ENCODE peak calls at places on chromosome X, in seven cellular contexts. One of them, this sample, is unnamed.
A peak's percentile ranks its signal among the peaks of the same experiment; 100 is the strongest.

GRCh38 chrX:11341274-11342256 is 48.4 kb downstream of the AMELX start:
- DNase-seq in CD4-positive, CD25-positive, alpha-beta regulatory T cell: no peak
- DNase-seq in colonic mucosa: peak; percentile 30
- DNase-seq in MM.1S: no peak
- DNase-seq in GM06990: peak; percentile 38
- DNase-seq in A673: peak; percentile 49
- DNase-seq in CD8-positive, alpha-beta memory T cell: no peak
- DNase-seq in this sample: peak; percentile 64

GRCh38 chrX:41732260-41732659 is 8.3 kb downstream of the GPR82 start:
- DNase-seq in colonic mucosa: no peak
- DNase-seq in CD4-positive, CD25-positive, alpha-beta regulatory T cell: no peak
- DNase-seq in CD8-positive, alpha-beta memory T cell: no peak
- DNase-seq in A673: no peak
- DNase-seq in MM.1S: no peak
- DNase-seq in GM06990: no peak
- DNase-seq in this sample: no peak

GRCh38 chrX:115939636-115940160 is 230.8 kb upstream of the AGTR2 start:
- DNase-seq in CD8-positive, alpha-beta memory T cell: no peak
- DNase-seq in A673: no peak
- DNase-seq in CD4-positive, CD25-positive, alpha-beta regulatory T cell: no peak
- DNase-seq in GM06990: peak; percentile 50
- DNase-seq in MM.1S: no peak
- DNase-seq in colonic mucosa: no peak
- DNase-seq in this sample: no peak

GRCh38 chrX:55490121-55490520 is 473 bp upstream of the USP51 start:
- DNase-seq in CD4-positive, CD25-positive, alpha-beta regulatory T cell: no peak
- DNase-seq in GM06990: no peak
- DNase-seq in CD8-positive, alpha-beta memory T cell: no peak
- DNase-seq in MM.1S: no peak
- DNase-seq in A673: no peak
- DNase-seq in colonic mucosa: no peak
- DNase-seq in this sample: no peak

GRCh38 chrX:115311139-115311538 is 21.6 kb downstream of the LUZP4 start:
- DNase-seq in GM06990: no peak
- DNase-seq in MM.1S: no peak
- DNase-seq in CD8-positive, alpha-beta memory T cell: no peak
- DNase-seq in colonic mucosa: no peak
- DNase-seq in A673: no peak
- DNase-seq in CD4-positive, CD25-positive, alpha-beta regulatory T cell: no peak
- DNase-seq in this sample: no peak

GRCh38 chrX:48927736-48928382 is 9.0 kb upstream of the PIM2 start:
- DNase-seq in GM06990: no peak
- DNase-seq in CD4-positive, CD25-positive, alpha-beta regulatory T cell: no peak
- DNase-seq in colonic mucosa: no peak
- DNase-seq in A673: no peak
- DNase-seq in MM.1S: no peak
- DNase-seq in CD8-positive, alpha-beta memory T cell: no peak
- DNase-seq in this sample: no peak

GRCh38 chrX:47242321-47242720 is 9.5 kb downstream of the USP11 start:
- DNase-seq in colonic mucosa: no peak
- DNase-seq in CD4-positive, CD25-positive, alpha-beta regulatory T cell: no peak
- DNase-seq in CD8-positive, alpha-beta memory T cell: no peak
- DNase-seq in A673: no peak
- DNase-seq in GM06990: no peak
- DNase-seq in MM.1S: no peak
- DNase-seq in this sample: no peak

GRCh38 chrX:101079736-101080135 is 1.1 kb downstream of the TMEM35A start:
- DNase-seq in colonic mucosa: no peak
- DNase-seq in MM.1S: no peak
- DNase-seq in CD4-positive, CD25-positive, alpha-beta regulatory T cell: no peak
- DNase-seq in A673: no peak
- DNase-seq in CD8-positive, alpha-beta memory T cell: no peak
- DNase-seq in GM06990: no peak
- DNase-seq in this sample: no peak

GRCh38 chrX:148670277-148670676 is 169.9 kb downstream of the AFF2 start:
- DNase-seq in A673: no peak
- DNase-seq in GM06990: no peak
- DNase-seq in CD4-positive, CD25-positive, alpha-beta regulatory T cell: no peak
- DNase-seq in MM.1S: no peak
- DNase-seq in colonic mucosa: no peak
- DNase-seq in CD8-positive, alpha-beta memory T cell: no peak
- DNase-seq in this sample: no peak

GRCh38 chrX:106932492-106932923 is 12.3 kb downstream of the CLDN2 start:
- DNase-seq in CD4-positive, CD25-positive, alpha-beta regulatory T cell: no peak
- DNase-seq in CD8-positive, alpha-beta memory T cell: no peak
- DNase-seq in MM.1S: no peak
- DNase-seq in A673: no peak
- DNase-seq in colonic mucosa: no peak
- DNase-seq in GM06990: no peak
- DNase-seq in this sample: no peak

GRCh38 chrX:124300412-124300811 is 32.0 kb upstream of the TEX13D start:
- DNase-seq in CD4-positive, CD25-positive, alpha-beta regulatory T cell: peak; percentile 11
- DNase-seq in colonic mucosa: no peak
- DNase-seq in CD8-positive, alpha-beta memory T cell: no peak
- DNase-seq in A673: peak; percentile 24
- DNase-seq in MM.1S: no peak
- DNase-seq in GM06990: no peak
- DNase-seq in this sample: no peak

GRCh38 chrX:80511969-80512760 is 91.9 kb downstream of the TENT5D start:
- DNase-seq in A673: no peak
- DNase-seq in colonic mucosa: no peak
- DNase-seq in MM.1S: peak; percentile 10
- DNase-seq in CD4-positive, CD25-positive, alpha-beta regulatory T cell: no peak
- DNase-seq in CD8-positive, alpha-beta memory T cell: no peak
- DNase-seq in GM06990: no peak
- DNase-seq in this sample: peak; percentile 8

GRCh38 chrX:154541896-154542722 is 4.5 kb downstream of the G6PD start:
- DNase-seq in GM06990: no peak
- DNase-seq in CD4-positive, CD25-positive, alpha-beta regulatory T cell: no peak
- DNase-seq in CD8-positive, alpha-beta memory T cell: peak; percentile 20
- DNase-seq in colonic mucosa: peak; percentile 57
- DNase-seq in MM.1S: no peak
- DNase-seq in A673: peak; percentile 86
- DNase-seq in this sample: peak; percentile 75

GRCh38 chrX:83008415-83008814 is 499.7 kb upstream of the POU3F4 start:
- DNase-seq in CD8-positive, alpha-beta memory T cell: no peak
- DNase-seq in CD4-positive, CD25-positive, alpha-beta regulatory T cell: no peak
- DNase-seq in A673: no peak
- DNase-seq in GM06990: no peak
- DNase-seq in colonic mucosa: no peak
- DNase-seq in MM.1S: peak; percentile 33
- DNase-seq in this sample: no peak

GRCh38 chrX:53716328-53717088 is 30.0 kb upstream of the HUWE1 start:
- DNase-seq in GM06990: peak; percentile 54
- DNase-seq in MM.1S: peak; percentile 71
- DNase-seq in CD8-positive, alpha-beta memory T cell: peak; percentile 41
- DNase-seq in A673: no peak
- DNase-seq in CD4-positive, CD25-positive, alpha-beta regulatory T cell: peak; percentile 62
- DNase-seq in colonic mucosa: no peak
- DNase-seq in this sample: peak; percentile 39

GRCh38 chrX:1646009-1646408 is 31.1 kb downstream of the ASMT start:
- DNase-seq in colonic mucosa: no peak
- DNase-seq in CD4-positive, CD25-positive, alpha-beta regulatory T cell: no peak
- DNase-seq in GM06990: no peak
- DNase-seq in A673: no peak
- DNase-seq in CD8-positive, alpha-beta memory T cell: no peak
- DNase-seq in MM.1S: no peak
- DNase-seq in this sample: no peak

GRCh38 chrX:75155830-75156525 is at the start of gene ABCB7:
- DNase-seq in GM06990: peak; percentile 70
- DNase-seq in A673: peak; percentile 82
- DNase-seq in CD4-positive, CD25-positive, alpha-beta regulatory T cell: peak; percentile 64
- DNase-seq in colonic mucosa: peak; percentile 77
- DNase-seq in CD8-positive, alpha-beta memory T cell: peak; percentile 37
- DNase-seq in MM.1S: peak; percentile 71
- DNase-seq in this sample: peak; percentile 40

GRCh38 chrX:75154871-75155270 is 1.2 kb downstream of the ABCB7 start:
- DNase-seq in CD4-positive, CD25-positive, alpha-beta regulatory T cell: no peak
- DNase-seq in colonic mucosa: no peak
- DNase-seq in A673: no peak
- DNase-seq in CD8-positive, alpha-beta memory T cell: no peak
- DNase-seq in MM.1S: no peak
- DNase-seq in GM06990: no peak
- DNase-seq in this sample: no peak

GRCh38 chrX:75155454-75155829 is 641 bp downstream of the ABCB7 start:
- DNase-seq in colonic mucosa: no peak
- DNase-seq in MM.1S: peak; percentile 31
- DNase-seq in CD4-positive, CD25-positive, alpha-beta regulatory T cell: peak; percentile 13
- DNase-seq in CD8-positive, alpha-beta memory T cell: no peak
- DNase-seq in GM06990: peak; percentile 3
- DNase-seq in A673: peak; percentile 4
- DNase-seq in this sample: no peak

GRCh38 chrX:75158054-75158453 is 2.0 kb upstream of the ABCB7 start:
- DNase-seq in GM06990: no peak
- DNase-seq in A673: no peak
- DNase-seq in CD8-positive, alpha-beta memory T cell: no peak
- DNase-seq in CD4-positive, CD25-positive, alpha-beta regulatory T cell: no peak
- DNase-seq in colonic mucosa: no peak
- DNase-seq in MM.1S: no peak
- DNase-seq in this sample: no peak

DNA sequence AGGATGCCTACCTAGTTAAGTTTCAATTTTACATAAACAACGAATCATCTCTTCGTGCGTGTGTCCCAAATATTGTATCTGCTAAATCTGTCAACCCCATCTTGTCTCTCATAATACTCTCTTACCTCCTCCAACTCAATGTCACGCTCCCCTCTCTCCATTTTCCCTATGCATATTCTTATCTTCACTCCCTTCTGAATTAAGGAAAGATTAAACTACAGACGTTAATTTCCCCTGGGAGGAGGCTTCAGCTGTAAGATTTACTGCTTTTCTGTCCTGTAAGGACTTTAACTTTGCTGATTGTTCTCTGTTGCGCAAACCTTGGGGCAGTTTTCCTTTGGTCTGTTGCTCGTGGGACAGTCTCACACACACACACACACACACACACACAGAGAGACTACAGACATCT is 458 bp upstream of the ABCB7 start:
- DNase-seq in CD4-positive, CD25-positive, alpha-beta regulatory T cell: peak; percentile 31
- DNase-seq in colonic mucosa: no peak
- DNase-seq in MM.1S: no peak
- DNase-seq in GM06990: no peak
- DNase-seq in CD8-positive, alpha-beta memory T cell: no peak
- DNase-seq in A673: peak; percentile 15
- DNase-seq in this sample: no peak
- H3K27me3 ChIP-seq in CD4-positive, CD25-positive, alpha-beta regulatory T cell: no peaks in the 10 kb centered on the region
- H3K27me3 ChIP-seq in colonic mucosa: no peaks in the 10 kb centered on the region
- H3K27me3 ChIP-seq in MM.1S: no peaks in the 10 kb centered on the region
- H3K27me3 ChIP-seq in GM06990: no peaks in the 10 kb centered on the region
- H3K27me3 ChIP-seq in CD8-positive, alpha-beta memory T cell: no peaks in the 10 kb centered on the region
- H3K27me3 ChIP-seq in A673: no peaks in the 10 kb centered on the region
- H3K27me3 ChIP-seq in this sample: no peaks in the 10 kb centered on the region

GRCh38 chrX:94752434-94753169 is 1078.6 kb downstream of the FAM133A start:
- DNase-seq in MM.1S: no peak
- DNase-seq in colonic mucosa: no peak
- DNase-seq in CD8-positive, alpha-beta memory T cell: no peak
- DNase-seq in GM06990: no peak
- DNase-seq in CD4-positive, CD25-positive, alpha-beta regulatory T cell: no peak
- DNase-seq in A673: no peak
- DNase-seq in this sample: no peak
- H3K27me3 ChIP-seq in MM.1S: no peaks in the 10 kb centered on the region
- H3K27me3 ChIP-seq in colonic mucosa: no peaks in the 10 kb centered on the region
- H3K27me3 ChIP-seq in CD8-positive, alpha-beta memory T cell: no peaks in the 10 kb centered on the region
- H3K27me3 ChIP-seq in GM06990: no peaks in the 10 kb centered on the region
- H3K27me3 ChIP-seq in CD4-positive, CD25-positive, alpha-beta regulatory T cell: no peaks in the 10 kb centered on the region
- H3K27me3 ChIP-seq in A673: no peaks in the 10 kb centered on the region
- H3K27me3 ChIP-seq in this sample: no peaks in the 10 kb centered on the region

DNA sequence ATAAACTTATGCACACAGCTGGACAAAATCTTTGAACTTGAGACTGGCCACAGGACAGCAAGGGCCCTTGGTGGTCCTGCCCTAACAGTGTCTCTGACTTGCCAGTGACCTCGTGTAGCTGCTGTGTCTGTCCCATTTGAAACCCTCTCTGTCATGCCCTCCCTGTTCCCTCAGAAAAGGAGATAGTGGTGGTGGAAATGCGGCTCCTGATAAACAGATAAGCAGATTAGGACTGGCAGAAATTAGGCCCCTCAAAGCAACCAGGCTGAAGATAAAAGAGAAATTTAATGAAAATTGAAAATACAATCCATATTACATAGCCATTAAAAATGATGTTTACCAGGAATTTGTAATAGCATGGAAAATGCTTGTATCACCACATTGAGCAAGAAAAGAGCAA is 136.6 kb upstream of the ATP6AP2 start:
- DNase-seq in colonic mucosa: no peak
- DNase-seq in CD4-positive, CD25-positive, alpha-beta regulatory T cell: no peak
- DNase-seq in CD8-positive, alpha-beta memory T cell: no peak
- DNase-seq in A673: no peak
- DNase-seq in MM.1S: no peak
- DNase-seq in GM06990: no peak
- DNase-seq in this sample: no peak
- H3K27me3 ChIP-seq in colonic mucosa: peaks cover 4% of the 10 kb centered on the region
- H3K27me3 ChIP-seq in CD4-positive, CD25-positive, alpha-beta regulatory T cell: no peaks in the 10 kb centered on the region
- H3K27me3 ChIP-seq in CD8-positive, alpha-beta memory T cell: no peaks in the 10 kb centered on the region
- H3K27me3 ChIP-seq in A673: no peaks in the 10 kb centered on the region
- H3K27me3 ChIP-seq in MM.1S: no peaks in the 10 kb centered on the region
- H3K27me3 ChIP-seq in GM06990: no peaks in the 10 kb centered on the region
- H3K27me3 ChIP-seq in this sample: no peaks in the 10 kb centered on the region

GRCh38 chrX:109274806-109275205 is 207.1 kb downstream of the GUCY2F start:
- DNase-seq in CD4-positive, CD25-positive, alpha-beta regulatory T cell: no peak
- DNase-seq in MM.1S: peak; percentile 58
- DNase-seq in CD8-positive, alpha-beta memory T cell: no peak
- DNase-seq in GM06990: no peak
- DNase-seq in colonic mucosa: no peak
- DNase-seq in A673: no peak
- DNase-seq in this sample: no peak
- H3K27me3 ChIP-seq in CD4-positive, CD25-positive, alpha-beta regulatory T cell: no peaks in the 10 kb centered on the region
- H3K27me3 ChIP-seq in MM.1S: peaks cover 11% of the 10 kb centered on the region
- H3K27me3 ChIP-seq in CD8-positive, alpha-beta memory T cell: no peaks in the 10 kb centered on the region
- H3K27me3 ChIP-seq in GM06990: no peaks in the 10 kb centered on the region
- H3K27me3 ChIP-seq in colonic mucosa: no peaks in the 10 kb centered on the region
- H3K27me3 ChIP-seq in A673: no peaks in the 10 kb centered on the region
- H3K27me3 ChIP-seq in this sample: no peaks in the 10 kb centered on the region

DNA sequence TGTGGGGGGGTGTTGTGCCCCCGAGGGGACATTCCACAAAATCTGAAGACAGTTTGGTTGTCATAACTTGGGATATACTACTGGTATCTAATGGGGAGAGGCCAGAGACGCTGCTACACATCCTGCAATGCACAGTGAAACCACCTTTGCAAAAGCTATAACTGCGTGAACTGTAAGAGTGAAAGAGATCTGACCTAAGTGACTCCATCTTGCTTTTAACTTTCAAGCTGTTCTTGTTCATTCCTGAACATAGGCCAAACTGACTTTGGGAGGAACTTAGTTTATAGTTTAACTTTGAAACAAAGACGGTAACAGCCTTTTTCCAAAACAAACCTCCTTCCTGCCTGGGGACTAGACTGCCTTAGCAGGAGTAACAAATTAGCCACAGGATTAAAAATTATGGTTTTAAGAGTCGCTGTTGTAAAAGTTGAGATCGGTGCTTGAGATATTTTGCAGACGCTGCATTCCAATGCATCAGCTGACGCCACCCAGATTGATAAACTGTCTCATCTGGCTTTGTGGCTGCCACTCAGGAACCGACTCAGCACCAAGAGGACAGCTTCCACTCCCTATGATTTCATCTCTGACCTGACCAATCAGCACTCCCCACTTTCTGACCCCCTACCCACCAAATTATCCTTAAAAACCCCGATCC is 70.9 kb downstream of the ATXN3L start:
- DNase-seq in A673: no peak
- DNase-seq in MM.1S: no peak
- DNase-seq in GM06990: no peak
- DNase-seq in CD4-positive, CD25-positive, alpha-beta regulatory T cell: no peak
- DNase-seq in colonic mucosa: no peak
- DNase-seq in CD8-positive, alpha-beta memory T cell: no peak
- DNase-seq in this sample: no peak
- H3K27me3 ChIP-seq in A673: no peaks in the 10 kb centered on the region
- H3K27me3 ChIP-seq in MM.1S: no peaks in the 10 kb centered on the region
- H3K27me3 ChIP-seq in GM06990: no peaks in the 10 kb centered on the region
- H3K27me3 ChIP-seq in CD4-positive, CD25-positive, alpha-beta regulatory T cell: no peaks in the 10 kb centered on the region
- H3K27me3 ChIP-seq in colonic mucosa: no peaks in the 10 kb centered on the region
- H3K27me3 ChIP-seq in CD8-positive, alpha-beta memory T cell: no peaks in the 10 kb centered on the region
- H3K27me3 ChIP-seq in this sample: no peaks in the 10 kb centered on the region